ENCODE peak calls at places on chromosomes 16 and 17, in seven cellular contexts. One of them, this sample, is unnamed.

GRCh38 chr16:70490261-70490660 is 33.1 kb downstream of the COG4 start:
- DNase-seq in small intestine: no peak
- DNase-seq in CD8-positive, alpha-beta T cell: no peak
- DNase-seq in SK-N-SH: no peak
- DNase-seq in caudate nucleus: peak
- DNase-seq in upper lobe of left lung: no peak
- DNase-seq in mesendoderm: no peak
- DNase-seq in this sample: no peak

GRCh38 chr16:86212706-86213426 is 297.5 kb upstream of the FOXF1 start:
- DNase-seq in small intestine: no peak
- DNase-seq in CD8-positive, alpha-beta T cell: no peak
- DNase-seq in SK-N-SH: no peak
- DNase-seq in caudate nucleus: no peak
- DNase-seq in upper lobe of left lung: no peak
- DNase-seq in mesendoderm: no peak
- DNase-seq in this sample: no peak

GRCh38 chr17:76585048-76585648 is 512 bp downstream of the ST6GALNAC2 start:
- DNase-seq in small intestine: peak
- DNase-seq in CD8-positive, alpha-beta T cell: no peak
- DNase-seq in SK-N-SH: no peak
- DNase-seq in caudate nucleus: no peak
- DNase-seq in upper lobe of left lung: peak
- DNase-seq in mesendoderm: peak
- DNase-seq in this sample: no peak

GRCh38 chr16:49639739-49640388 is 216.0 kb downstream of the ZNF423 start:
- DNase-seq in small intestine: no peak
- DNase-seq in CD8-positive, alpha-beta T cell: no peak
- DNase-seq in SK-N-SH: peak
- DNase-seq in caudate nucleus: no peak
- DNase-seq in upper lobe of left lung: peak
- DNase-seq in mesendoderm: peak
- DNase-seq in this sample: peak

GRCh38 chr16:22008215-22009142 is 568 bp downstream of the MOSMO start:
- DNase-seq in small intestine: no peak
- DNase-seq in CD8-positive, alpha-beta T cell: no peak
- DNase-seq in SK-N-SH: peak
- DNase-seq in caudate nucleus: peak
- DNase-seq in upper lobe of left lung: peak
- DNase-seq in mesendoderm: no peak
- DNase-seq in this sample: no peak

GRCh38 chr17:7307686-7308624 is 527 bp downstream of the EIF5A start:
- DNase-seq in small intestine: peak
- DNase-seq in CD8-positive, alpha-beta T cell: peak
- DNase-seq in SK-N-SH: peak
- DNase-seq in caudate nucleus: no peak
- DNase-seq in upper lobe of left lung: peak
- DNase-seq in mesendoderm: peak
- DNase-seq in this sample: no peak

GRCh38 chr16:17313085-17313611 is 157.6 kb downstream of the XYLT1 start:
- DNase-seq in small intestine: no peak
- DNase-seq in CD8-positive, alpha-beta T cell: no peak
- DNase-seq in SK-N-SH: peak
- DNase-seq in caudate nucleus: peak
- DNase-seq in upper lobe of left lung: no peak
- DNase-seq in mesendoderm: no peak
- DNase-seq in this sample: peak

GRCh38 chr17:34726536-34727384 is 147.4 kb downstream of the TMEM132E start:
- DNase-seq in small intestine: no peak
- DNase-seq in CD8-positive, alpha-beta T cell: no peak
- DNase-seq in SK-N-SH: peak
- DNase-seq in caudate nucleus: no peak
- DNase-seq in upper lobe of left lung: no peak
- DNase-seq in mesendoderm: no peak
- DNase-seq in this sample: peak

GRCh38 chr16:11354733-11355574 is 9.7 kb downstream of the RMI2 start:
- DNase-seq in small intestine: peak
- DNase-seq in CD8-positive, alpha-beta T cell: peak
- DNase-seq in SK-N-SH: no peak
- DNase-seq in caudate nucleus: no peak
- DNase-seq in upper lobe of left lung: no peak
- DNase-seq in mesendoderm: no peak
- DNase-seq in this sample: no peak

GRCh38 chr17:77214328-77214727 is 73.6 kb downstream of the SEC14L1 start:
- DNase-seq in small intestine: no peak
- DNase-seq in CD8-positive, alpha-beta T cell: no peak
- DNase-seq in SK-N-SH: no peak
- DNase-seq in caudate nucleus: no peak
- DNase-seq in upper lobe of left lung: no peak
- DNase-seq in mesendoderm: no peak
- DNase-seq in this sample: no peak

GRCh38 chr17:29593546-29594440 is 861 bp downstream of the ANKRD13B start:
- DNase-seq in small intestine: no peak
- DNase-seq in CD8-positive, alpha-beta T cell: no peak
- DNase-seq in SK-N-SH: no peak
- DNase-seq in caudate nucleus: no peak
- DNase-seq in upper lobe of left lung: no peak
- DNase-seq in mesendoderm: peak
- DNase-seq in this sample: no peak

GRCh38 chr16:22014271-22014873 is 6.5 kb downstream of the MOSMO start:
- DNase-seq in small intestine: peak
- DNase-seq in CD8-positive, alpha-beta T cell: no peak
- DNase-seq in SK-N-SH: no peak
- DNase-seq in caudate nucleus: no peak
- DNase-seq in upper lobe of left lung: no peak
- DNase-seq in mesendoderm: no peak
- DNase-seq in this sample: no peak

GRCh38 chr16:84308120-84308519 is 13.4 kb downstream of the WFDC1 start:
- DNase-seq in small intestine: peak
- DNase-seq in CD8-positive, alpha-beta T cell: no peak
- DNase-seq in SK-N-SH: peak
- DNase-seq in caudate nucleus: no peak
- DNase-seq in upper lobe of left lung: no peak
- DNase-seq in mesendoderm: peak
- DNase-seq in this sample: peak

GRCh38 chr16:58378401-58378800 is 13.9 kb upstream of the GINS3 start:
- DNase-seq in small intestine: no peak
- DNase-seq in CD8-positive, alpha-beta T cell: no peak
- DNase-seq in SK-N-SH: no peak
- DNase-seq in caudate nucleus: no peak
- DNase-seq in upper lobe of left lung: no peak
- DNase-seq in mesendoderm: no peak
- DNase-seq in this sample: no peak

GRCh38 chr17:60390881-60391418 is 983 bp downstream of the USP32 start:
- DNase-seq in small intestine: peak
- DNase-seq in CD8-positive, alpha-beta T cell: no peak
- DNase-seq in SK-N-SH: peak
- DNase-seq in caudate nucleus: no peak
- DNase-seq in upper lobe of left lung: no peak
- DNase-seq in mesendoderm: peak
- DNase-seq in this sample: no peak

GRCh38 chr17:50924800-50925199 is 58.6 kb upstream of the TOB1 start:
- DNase-seq in small intestine: no peak
- DNase-seq in CD8-positive, alpha-beta T cell: no peak
- DNase-seq in SK-N-SH: no peak
- DNase-seq in caudate nucleus: no peak
- DNase-seq in upper lobe of left lung: no peak
- DNase-seq in mesendoderm: no peak
- DNase-seq in this sample: no peak

DNA sequence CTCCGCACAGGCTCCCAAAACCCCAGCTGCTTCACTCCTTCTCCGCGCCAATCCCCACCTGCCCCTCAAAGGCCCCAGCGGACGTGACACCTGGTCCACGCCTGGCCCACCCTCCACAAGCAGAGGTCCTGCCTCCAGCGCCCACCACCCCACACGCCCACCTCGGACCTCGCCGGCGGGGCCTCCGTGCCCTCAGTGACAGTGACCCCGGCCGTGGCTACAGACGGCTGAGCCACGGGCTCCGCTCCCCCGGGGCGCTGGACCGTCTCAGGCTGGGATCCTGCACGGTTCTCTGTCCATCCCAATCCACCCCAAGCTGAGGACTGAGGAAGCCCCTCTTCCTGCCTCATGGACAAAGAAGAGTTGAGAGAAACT is 25.1 kb downstream of the PIEZO1 start:
- DNase-seq in small intestine: no peak
- DNase-seq in CD8-positive, alpha-beta T cell: no peak
- DNase-seq in SK-N-SH: no peak
- DNase-seq in caudate nucleus: no peak
- DNase-seq in upper lobe of left lung: no peak
- DNase-seq in mesendoderm: no peak
- DNase-seq in this sample: no peak
- H3K27ac ChIP-seq in small intestine: peak
- H3K27ac ChIP-seq in CD8-positive, alpha-beta T cell: no peak
- H3K27ac ChIP-seq in SK-N-SH: no peak
- H3K27ac ChIP-seq in caudate nucleus: no peak
- H3K27ac ChIP-seq in upper lobe of left lung: peak
- H3K27ac ChIP-seq in mesendoderm: no peak
- H3K27ac ChIP-seq in this sample: no peak

GRCh38 chr17:69268442-69269068 is 39.9 kb upstream of the ABCA10 start:
- DNase-seq in small intestine: no peak
- DNase-seq in CD8-positive, alpha-beta T cell: no peak
- DNase-seq in SK-N-SH: no peak
- DNase-seq in caudate nucleus: no peak
- DNase-seq in upper lobe of left lung: no peak
- DNase-seq in mesendoderm: no peak
- DNase-seq in this sample: no peak
- H3K27ac ChIP-seq in small intestine: no peak
- H3K27ac ChIP-seq in CD8-positive, alpha-beta T cell: no peak
- H3K27ac ChIP-seq in SK-N-SH: peak
- H3K27ac ChIP-seq in caudate nucleus: no peak
- H3K27ac ChIP-seq in upper lobe of left lung: no peak
- H3K27ac ChIP-seq in mesendoderm: no peak
- H3K27ac ChIP-seq in this sample: no peak

DNA sequence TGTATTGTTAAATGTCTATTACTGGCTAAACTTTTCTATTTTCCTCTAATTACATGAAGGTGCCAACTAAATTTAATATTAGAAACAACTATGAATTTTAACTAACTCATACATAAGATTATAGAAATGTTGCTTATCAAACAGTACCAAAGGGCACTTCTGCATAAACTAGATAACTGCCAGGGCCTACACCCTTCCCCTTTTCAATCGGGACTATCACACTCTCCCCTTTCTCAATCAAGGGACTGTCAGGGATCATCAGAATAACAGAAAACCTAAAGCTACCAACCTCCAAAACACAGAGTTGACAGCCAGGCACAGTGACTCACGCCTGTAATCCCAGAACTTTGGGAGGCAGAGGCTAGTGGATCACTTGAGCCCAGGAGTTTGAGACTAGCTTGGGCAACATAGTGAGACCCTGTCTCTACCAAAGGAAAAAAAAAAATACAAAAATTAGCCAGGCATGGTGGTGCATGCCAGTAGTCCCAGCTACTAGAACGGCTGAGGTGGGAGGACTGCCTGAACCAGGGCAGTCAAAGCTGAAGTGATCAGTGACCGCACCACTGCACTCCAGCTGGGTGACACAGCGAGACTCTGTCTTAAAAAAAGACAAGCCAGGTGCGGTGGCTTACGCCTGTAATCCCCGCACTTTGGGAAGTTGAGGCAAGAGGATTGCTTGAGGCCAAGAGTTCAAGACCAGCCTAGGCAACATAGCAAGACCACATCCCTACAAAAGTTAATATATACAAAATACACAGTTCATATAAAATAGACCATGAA is 3.2 kb upstream of the PHLPP2 start:
- DNase-seq in small intestine: peak
- DNase-seq in CD8-positive, alpha-beta T cell: no peak
- DNase-seq in SK-N-SH: no peak
- DNase-seq in caudate nucleus: no peak
- DNase-seq in upper lobe of left lung: no peak
- DNase-seq in mesendoderm: no peak
- DNase-seq in this sample: no peak
- H3K27ac ChIP-seq in small intestine: no peak
- H3K27ac ChIP-seq in CD8-positive, alpha-beta T cell: no peak
- H3K27ac ChIP-seq in SK-N-SH: no peak
- H3K27ac ChIP-seq in caudate nucleus: no peak
- H3K27ac ChIP-seq in upper lobe of left lung: peak
- H3K27ac ChIP-seq in mesendoderm: no peak
- H3K27ac ChIP-seq in this sample: no peak

DNA sequence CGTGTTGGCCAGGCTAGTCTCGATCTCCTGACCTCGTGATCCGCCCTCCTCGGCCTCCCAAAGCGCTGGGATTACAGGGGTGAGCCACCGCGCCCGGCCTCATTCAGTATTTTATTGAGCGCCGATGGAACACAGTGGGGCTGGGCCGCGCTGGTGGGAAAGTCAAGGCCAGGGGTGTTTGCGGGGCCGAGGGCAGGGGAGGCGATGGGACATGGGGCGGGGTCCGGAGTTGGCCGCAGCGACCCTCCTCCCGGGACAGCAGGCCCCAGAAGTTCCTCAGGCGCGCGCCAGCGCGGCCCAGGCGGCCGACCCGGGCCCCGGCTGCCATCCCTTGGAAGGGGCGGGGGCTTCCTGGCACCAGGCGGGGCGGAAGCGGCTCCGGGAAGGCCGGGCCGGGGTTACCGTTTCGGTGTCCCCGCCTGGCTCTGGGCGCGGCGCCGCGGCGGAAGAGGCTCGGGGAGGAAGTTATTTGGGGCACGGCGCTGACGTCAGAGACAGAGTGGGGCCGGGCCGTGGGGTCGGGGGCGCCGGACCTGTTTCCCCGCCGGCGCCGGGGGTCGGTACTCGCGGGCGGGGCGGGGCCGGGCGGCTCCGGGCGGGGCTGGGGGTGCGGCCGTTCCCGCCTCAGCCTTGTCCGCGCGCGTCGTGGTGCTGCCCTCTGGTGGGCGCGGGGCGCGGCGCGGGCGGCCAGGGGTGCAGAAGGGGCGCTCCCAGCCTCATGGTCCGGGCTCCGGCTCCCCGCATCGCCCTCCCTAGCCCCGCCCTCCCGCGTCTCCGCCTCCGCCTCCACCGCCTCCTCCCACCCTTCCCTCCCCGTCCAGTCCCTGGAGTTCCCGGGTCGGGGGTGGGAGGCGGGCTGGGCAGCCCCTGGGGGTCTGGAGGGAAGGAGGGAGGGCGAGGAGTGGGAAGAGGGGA is 952 bp upstream of the PRSS27 start:
- DNase-seq in small intestine: peak
- DNase-seq in CD8-positive, alpha-beta T cell: peak
- DNase-seq in SK-N-SH: peak
- DNase-seq in caudate nucleus: peak
- DNase-seq in upper lobe of left lung: peak
- DNase-seq in mesendoderm: peak
- DNase-seq in this sample: peak
- H3K27ac ChIP-seq in small intestine: peak
- H3K27ac ChIP-seq in CD8-positive, alpha-beta T cell: peak
- H3K27ac ChIP-seq in SK-N-SH: peak
- H3K27ac ChIP-seq in caudate nucleus: no peak
- H3K27ac ChIP-seq in upper lobe of left lung: peak
- H3K27ac ChIP-seq in mesendoderm: peak
- H3K27ac ChIP-seq in this sample: peak

This sample was measured in coronary artery.